ENCODE peak calls at places on chromosomes 2 and 18, in seven cellular contexts. F is K562, I is HepG2, M is stomach, U is sigmoid colon, B is vagina, A is prostate gland. N is an unnamed sample.

GRCh38 chr18:8998481-8999217 is 103.8 kb upstream of the NDUFV2 start:
- DNase-seq in A (no peak), F (peak; percentile 39), B (no peak), U (no peak), M (no peak), I (no peak), N (no peak)

GRCh38 chr18:36610258-36610657 is 218.5 kb downstream of the TPGS2 start:
- DNase-seq in U (no peak), F (no peak), I (no peak), B (no peak), M (no peak), A (no peak), N (no peak)

GRCh38 chr2:178256382-178257053 is 62.2 kb downstream of the OSBPL6 start:
- DNase-seq in F (no peak), U (no peak), A (no peak), B (no peak), I (no peak), M (no peak), N (no peak)

GRCh38 chr2:112020561-112020960 is 34.5 kb upstream of the TMEM87B start:
- DNase-seq in A (no peak), U (no peak), M (no peak), I (no peak), B (no peak), F (no peak), N (no peak)

GRCh38 chr2:1754461-1755170 is 10.3 kb upstream of the PXDN start:
- DNase-seq in U (no peak), M (peak; percentile 17), I (no peak), B (no peak), A (no peak), F (no peak), N (peak; percentile 61)

GRCh38 chr18:75321431-75321830 is 106.1 kb downstream of the SMIM21 start:
- DNase-seq in F (no peak), A (no peak), B (no peak), M (no peak), I (no peak), U (no peak), N (no peak)

GRCh38 chr2:184004945-184005672 is 593.2 kb upstream of the ZNF804A start:
- DNase-seq in F (no peak), I (no peak), B (no peak), M (no peak), A (no peak), U (no peak), N (no peak)

GRCh38 chr2:128868686-128869551 is 550.3 kb upstream of the HS6ST1 start:
- DNase-seq in U (no peak), F (no peak), I (no peak), M (no peak), A (no peak), B (no peak), N (no peak)

GRCh38 chr2:32118055-32118454 is 47.6 kb upstream of the SLC30A6 start:
- DNase-seq in M (no peak), B (no peak), A (no peak), U (no peak), F (no peak), I (no peak), N (no peak)

GRCh38 chr2:109457811-109458210 is 156.0 kb downstream of the SEPTIN10 start:
- DNase-seq in A (no peak), B (no peak), M (no peak), I (no peak), U (peak; percentile 21), F (no peak), N (peak; percentile 35)

GRCh38 chr2:201696151-201696659 is 2.2 kb downstream of the MPP4 start:
- DNase-seq in I (no peak), U (no peak), B (no peak), F (no peak), A (no peak), M (no peak), N (no peak)

GRCh38 chr18:73340135-73340934 is 472.5 kb upstream of the NETO1 start:
- DNase-seq in A (no peak), I (peak; percentile 1), F (no peak), B (no peak), U (no peak), M (no peak), N (no peak)

GRCh38 chr18:61955644-61956043 is 62.8 kb upstream of the RNF152 start:
- DNase-seq in F (no peak), M (no peak), U (no peak), A (no peak), B (no peak), I (no peak), N (no peak)

GRCh38 chr2:27123302-27124150 is at the start of gene ABHD1:
- DNase-seq in U (peak; percentile 79), B (no peak), A (peak; percentile 61), I (peak; percentile 59), M (peak; percentile 69), F (peak; percentile 91), N (peak; percentile 94)

GRCh38 chr2:109020217-109020637 is 31.2 kb upstream of the EDAR start:
- DNase-seq in M (no peak), A (no peak), F (no peak), I (peak; percentile 84), B (no peak), U (no peak), N (no peak)

GRCh38 chr2:203453858-203454451 is 81.1 kb downstream of the RAPH1 start:
- DNase-seq in F (peak; percentile 31), B (no peak), A (no peak), I (peak; percentile 61), M (no peak), U (no peak), N (no peak)

GRCh38 chr18:42052137-42052708 is 97.2 kb downstream of the PIK3C3 start:
- DNase-seq in A (no peak), B (no peak), F (no peak), I (no peak), M (no peak), U (no peak), N (no peak)

GRCh38 chr2:63874204-63875134 is 32.8 kb downstream of the UGP2 start:
- DNase-seq in M (no peak), I (no peak), A (no peak), B (no peak), U (no peak), F (no peak), N (no peak)
- TF ChIP-seq POLR2AphosphoS5 in M (no peak), I (no peak), A (no peak), B (no peak), U (no peak), F (no peak), N (no peak)

GRCh38 chr2:159086874-159087273 is 118.4 kb downstream of the TANC1 start:
- DNase-seq in U (no peak), I (no peak), B (no peak), A (no peak), M (no peak), F (no peak), N (no peak)

GRCh38 chr2:159089543-159089942 is 121.1 kb downstream of the TANC1 start:
- DNase-seq in A (no peak), B (no peak), U (no peak), M (no peak), I (no peak), F (no peak), N (no peak)

GRCh38 chr2:159091381-159091780 is 122.9 kb downstream of the TANC1 start:
- DNase-seq in F (no peak), U (no peak), B (no peak), I (no peak), M (no peak), A (no peak), N (no peak)

GRCh38 chr2:159090514-159091201 is 122.2 kb downstream of the TANC1 start:
- DNase-seq in M (no peak), B (no peak), A (peak; percentile 67), I (no peak), U (no peak), F (no peak), N (no peak)

GRCh38 chr2:159088906-159089305 is 120.5 kb downstream of the TANC1 start:
- DNase-seq in I (no peak), B (no peak), A (no peak), M (no peak), F (no peak), U (no peak), N (no peak)
- TF ChIP-seq CTCF in I (no peak), B (no peak), A (no peak), M (no peak), F (no peak), U (no peak), N (no peak)

GRCh38 chr2:239775623-239776440 is 249.3 kb downstream of the NDUFA10 start:
- DNase-seq in I (no peak), B (no peak), M (peak; percentile 13), A (no peak), U (peak; percentile 33), F (no peak), N (peak; percentile 71)

GRCh38 chr2:239772721-239773120 is 252.4 kb downstream of the NDUFA10 start:
- DNase-seq in I (no peak), F (no peak), A (no peak), U (peak; percentile 48), M (peak; percentile 10), B (no peak), N (peak; percentile 38)

GRCh38 chr2:239774933-239775622 is 250.1 kb downstream of the NDUFA10 start:
- DNase-seq in A (no peak), M (peak; percentile 17), B (no peak), I (no peak), U (peak; percentile 40), F (no peak), N (no peak)

GRCh38 chr2:239773377-239774141 is 251.6 kb downstream of the NDUFA10 start:
- DNase-seq in I (no peak), B (no peak), F (no peak), M (peak; percentile 14), A (no peak), U (peak; percentile 37), N (peak; percentile 71)

DNA sequence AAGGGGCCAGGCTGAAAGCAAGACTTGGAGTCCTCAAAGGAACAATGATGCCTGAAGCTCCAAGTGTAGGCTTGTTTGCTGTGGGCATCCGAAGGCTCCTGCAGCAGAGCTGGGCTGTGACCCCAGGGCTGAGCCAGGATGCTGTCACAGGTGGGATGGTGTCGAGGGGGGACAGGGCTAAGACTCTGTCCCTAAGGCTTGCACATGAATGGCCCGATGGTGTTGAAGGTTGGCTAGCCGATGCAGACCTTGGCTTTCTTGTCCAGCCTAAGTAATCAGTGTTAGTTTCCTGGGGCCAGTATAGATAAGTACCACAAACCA is 251.0 kb downstream of the NDUFA10 start:
- DNase-seq in M (peak; percentile 4), I (no peak), F (no peak), B (no peak), U (peak; percentile 34), A (no peak), N (peak; percentile 36)
- H3K4me3 ChIP-seq in M (no peak overlapping the region), I (no peak overlapping the region), F (no peak overlapping the region), B (no peak overlapping the region), U (no peak overlapping the region), A (no peak overlapping the region), N (no peak overlapping the region)

DNA sequence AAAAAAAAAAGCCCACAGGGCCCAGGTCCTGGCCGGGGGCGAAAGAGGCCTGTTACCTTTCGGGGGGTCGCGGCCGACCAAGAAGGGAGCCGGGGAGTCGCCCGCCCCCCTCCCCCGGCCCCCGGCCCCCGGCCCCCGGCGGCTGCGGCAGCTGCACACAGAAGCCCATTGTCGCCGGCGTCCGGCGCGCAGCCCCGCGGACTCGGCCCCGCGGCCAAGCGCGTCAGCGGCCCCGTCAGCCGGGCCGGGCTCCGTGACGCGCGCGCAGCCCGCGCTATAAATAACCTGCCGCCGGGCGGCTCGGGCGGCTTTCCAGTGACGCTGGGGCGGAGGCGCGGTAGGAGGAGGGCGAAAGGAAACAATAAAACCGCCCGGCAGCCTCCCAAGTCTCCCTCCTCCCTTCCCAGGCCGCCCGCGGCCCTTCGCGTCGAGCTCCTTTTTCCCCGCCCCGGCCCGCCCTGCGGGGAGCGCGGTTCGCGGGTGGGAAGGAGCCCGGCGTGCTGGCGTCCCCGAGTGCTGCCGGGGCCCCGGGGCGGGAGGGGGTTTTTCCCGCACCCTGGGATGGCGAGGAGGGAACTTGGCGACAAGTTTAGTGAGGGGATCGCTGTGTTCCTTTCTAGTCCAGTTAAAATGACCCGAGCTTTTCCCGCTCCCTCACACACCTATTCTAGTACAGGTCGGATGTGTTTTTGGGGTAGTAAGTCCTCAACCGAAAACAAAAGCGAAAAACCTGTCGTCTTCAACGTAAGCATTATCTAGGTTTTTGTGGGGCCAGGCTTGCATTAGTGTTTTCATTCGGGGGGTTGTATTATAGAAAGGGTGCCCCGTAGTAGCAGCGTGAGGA is 10.0 kb upstream of the NR4A2 start:
- DNase-seq in I (peak; percentile 48), B (peak; percentile 96), U (peak; percentile 99), M (peak; percentile 97), F (peak; percentile 80), A (peak; percentile 93), N (peak; percentile 96)
- TF ChIP-seq POLR2AphosphoS5 in I (no peak), B (peak; percentile 77), U (peak; percentile 88), M (peak; percentile 86), F (peak; percentile 89), A (peak; percentile 83), N (peak; percentile 88)